ENCODE peak calls at places on chromosomes 7 and 10, in five cellular contexts. K is neuronal stem cell, Q is fibroblast of lung, U is right atrium auricular region, Y is GM12878. P is an unnamed sample. For H3K4me1, the result is how much of the 10 kb centered on the place peaks cover.

GRCh38 chr10:52774600-52775106 is 2.1 kb upstream of the MBL2 start:
- DNase-seq in Q (no peak), K (no peak), Y (no peak), U (no peak), P (no peak)

GRCh38 chr7:32670105-32670504 is 174.8 kb downstream of the AVL9 start:
- DNase-seq in Q (peak), U (no peak), Y (no peak), K (peak), P (no peak)

GRCh38 chr7:129271500-129272355 is 46.9 kb downstream of the AHCYL2 start:
- DNase-seq in Q (peak), K (no peak), Y (peak), U (no peak), P (peak)

GRCh38 chr10:97532935-97533671 is 34.4 kb downstream of the UBTD1 start:
- DNase-seq in Q (peak), U (no peak), K (no peak), Y (no peak), P (no peak)

GRCh38 chr10:46216836-46217748 is 69.7 kb upstream of the ANTXRL start:
- DNase-seq in Y (no peak), U (no peak), Q (no peak), K (no peak), P (no peak)

GRCh38 chr7:39098506-39098905 is 120.8 kb downstream of the POU6F2 start:
- DNase-seq in Q (no peak), Y (no peak), K (no peak), U (no peak), P (no peak)

GRCh38 chr7:12889391-12889790 is 202.0 kb downstream of the ARL4A start:
- DNase-seq in K (no peak), Y (no peak), Q (peak), U (no peak), P (no peak)

GRCh38 chr10:1404236-1404952 is 332.9 kb downstream of the ADARB2 start:
- DNase-seq in Q (no peak), Y (no peak), U (peak), K (no peak), P (no peak)

GRCh38 chr7:47889723-47890122 is 58.5 kb downstream of the PKD1L1 start:
- DNase-seq in Q (no peak), Y (no peak), K (no peak), U (no peak), P (no peak)

GRCh38 chr10:71856619-71857018 is 5.6 kb upstream of the PSAP start:
- DNase-seq in Q (no peak), Y (no peak), K (no peak), U (no peak), P (no peak)

GRCh38 chr7:32155712-32156111 is 85.5 kb upstream of the PDE1C start:
- DNase-seq in K (no peak), Q (peak), Y (no peak), U (no peak), P (no peak)

GRCh38 chr7:137395425-137395824 is 51.9 kb upstream of the PTN start:
- DNase-seq in K (no peak), U (no peak), Q (no peak), Y (no peak), P (no peak)

GRCh38 chr7:149637911-149638565 is 135.3 kb downstream of the ZNF467 start:
- DNase-seq in Y (no peak), K (no peak), Q (no peak), U (peak), P (no peak)

GRCh38 chr7:139490130-139490529 is 6.7 kb upstream of the KLRG2 start:
- DNase-seq in U (no peak), Q (no peak), K (no peak), Y (no peak), P (no peak)

GRCh38 chr7:156607332-156608175 is 33.0 kb upstream of the RNF32 start:
- DNase-seq in Q (peak), K (no peak), U (no peak), Y (no peak), P (no peak)

GRCh38 chr7:520503-521161 is 986 bp upstream of the PDGFA start:
- DNase-seq in K (no peak), U (no peak), Y (no peak), Q (no peak), P (no peak)

GRCh38 chr7:1948887-1949680 is 279.0 kb downstream of the ELFN1 start:
- DNase-seq in U (no peak), K (no peak), Q (no peak), Y (no peak), P (no peak)

GRCh38 chr7:50367098-50367497 is 62.6 kb downstream of the IKZF1 start:
- DNase-seq in U (no peak), Q (no peak), Y (no peak), K (no peak), P (no peak)

GRCh38 chr7:157851501-157852067 is 514.8 kb downstream of the DNAJB6 start:
- DNase-seq in Y (no peak), Q (no peak), K (peak), U (peak), P (no peak)

GRCh38 chr7:91191771-91192170 is 72.5 kb upstream of the FZD1 start:
- DNase-seq in U (no peak), Q (no peak), Y (no peak), K (no peak), P (no peak)

GRCh38 chr10:42776681-42777080 is 5.9 kb upstream of the BMS1 start:
- DNase-seq in U (no peak), Y (no peak), K (no peak), Q (no peak), P (no peak)

GRCh38 chr7:46603780-46604725 is 683.0 kb upstream of the IGFBP3 start:
- DNase-seq in U (peak), Q (peak), Y (no peak), K (no peak), P (no peak)

GRCh38 chr10:35216303-35216905 is 89.8 kb downstream of the CREM start:
- DNase-seq in Y (no peak), Q (peak), U (no peak), K (no peak), P (no peak)

GRCh38 chr7:130825819-130826218 is 91.8 kb upstream of the KLF14 start:
- DNase-seq in Q (no peak), U (no peak), K (no peak), Y (no peak), P (no peak)

DNA sequence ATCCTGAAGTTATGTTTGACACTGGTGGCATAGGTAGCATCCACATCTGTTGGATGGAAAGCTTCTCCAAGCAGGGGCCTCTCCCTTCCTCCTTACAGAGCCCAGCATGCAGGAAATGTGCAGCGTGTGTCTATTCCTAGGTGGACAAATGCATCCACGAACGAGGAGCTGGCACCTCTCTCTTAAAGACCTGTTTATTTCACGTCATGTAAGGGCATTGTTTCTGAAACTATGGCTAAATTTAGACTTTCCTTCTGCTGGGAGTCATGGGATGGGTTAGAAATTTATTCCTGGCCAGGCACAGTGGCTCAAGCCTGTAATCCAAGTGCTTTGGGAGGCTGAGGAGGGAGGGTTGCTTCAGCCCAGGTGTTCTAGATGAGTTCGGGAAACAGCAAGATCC is 208.4 kb upstream of the SVIL start:
- DNase-seq in Y (no peak), K (no peak), U (no peak), Q (no peak), P (no peak)
- H3K27ac ChIP-seq in Y (no peak), K (no peak), U (peak), Q (no peak), P (no peak)

GRCh38 chr10:15211464-15211979 is 43.0 kb upstream of the NMT2 start:
- DNase-seq in K (no peak), Q (peak), Y (no peak), U (no peak), P (no peak)
- H3K4me3 ChIP-seq in K (no peak), Q (no peak), Y (no peak), U (no peak), P (no peak)

DNA sequence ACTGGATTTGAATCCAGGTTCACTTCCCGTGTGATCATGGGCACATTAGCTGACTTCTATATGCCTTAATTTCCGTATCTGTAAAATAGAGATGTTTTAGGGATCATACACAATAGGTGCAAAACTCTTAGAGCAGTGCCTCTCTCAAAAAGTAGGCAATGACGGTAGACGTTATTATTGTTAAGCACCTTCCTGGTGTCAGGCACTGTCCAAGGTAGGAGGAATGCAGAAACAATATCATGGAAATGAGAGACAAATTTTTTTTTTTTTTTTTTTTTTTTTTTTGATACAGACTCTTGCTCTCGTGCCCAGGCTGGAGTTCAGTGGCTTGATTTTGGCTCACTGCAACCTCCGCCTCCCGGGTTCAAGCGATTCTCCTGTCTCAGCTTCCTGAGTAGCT is 8.1 kb downstream of the TMEM248 start:
- DNase-seq in Y (no peak), K (no peak), Q (no peak), U (no peak), P (no peak)
- H3K4me1 ChIP-seq in Y (under half), K (under half), Q (under half), U (under half), P (under half)

GRCh38 chr10:125113661-125114388 is 46.5 kb downstream of the CTBP2 start:
- DNase-seq in K (no peak), Y (no peak), U (no peak), Q (no peak), P (no peak)
- H3K27ac ChIP-seq in K (no peak), Y (no peak), U (peak), Q (peak), P (no peak)

GRCh38 chr10:58642283-58642682 is 129.6 kb downstream of the BICC1 start:
- DNase-seq in U (no peak), Y (no peak), Q (no peak), K (no peak), P (no peak)
- H3K4me3 ChIP-seq in U (no peak), Y (no peak), Q (no peak), K (no peak), P (no peak)

DNA sequence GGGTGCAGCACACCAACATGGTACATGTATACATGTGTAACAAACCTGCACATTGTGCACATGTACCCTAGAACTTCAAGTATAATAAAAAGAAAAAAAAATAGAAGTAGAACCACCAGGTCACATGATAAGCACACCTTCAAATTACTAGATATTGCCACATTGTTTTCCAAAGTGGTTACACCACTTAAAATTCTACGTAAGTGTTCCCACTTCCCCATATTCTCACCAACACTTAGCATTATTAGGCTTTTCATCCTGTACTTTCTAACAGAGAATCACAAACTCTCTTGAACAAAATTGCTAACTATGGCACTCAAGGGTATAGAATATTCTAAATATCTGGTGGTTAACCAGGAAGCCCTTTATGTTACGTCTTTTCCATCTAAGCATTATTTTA is 22.6 kb downstream of the SH3PXD2A start:
- DNase-seq in Y (no peak), U (no peak), K (no peak), Q (no peak), P (no peak)
- H3K4me1 ChIP-seq in Y (under half), U (under half), K (under half), Q (under half), P (under half)

GRCh38 chr10:113933894-113934532 is 79.6 kb downstream of the NHLRC2 start:
- DNase-seq in Q (no peak), U (no peak), K (no peak), Y (no peak), P (no peak)

GRCh38 chr10:113930482-113931057 is 76.1 kb downstream of the NHLRC2 start:
- DNase-seq in Q (no peak), K (no peak), U (no peak), Y (no peak), P (no peak)

GRCh38 chr10:113937258-113937657 is 82.8 kb downstream of the NHLRC2 start:
- DNase-seq in U (no peak), Y (no peak), Q (no peak), K (no peak), P (no peak)

GRCh38 chr10:113929522-113929921 is 75.1 kb downstream of the NHLRC2 start:
- DNase-seq in U (no peak), Y (no peak), K (no peak), Q (no peak), P (no peak)

GRCh38 chr10:113932854-113933253 is 78.4 kb downstream of the NHLRC2 start:
- DNase-seq in Q (no peak), K (no peak), Y (no peak), U (no peak), P (no peak)
- H3K27ac ChIP-seq in Q (no peak), K (no peak), Y (no peak), U (no peak), P (no peak)

GRCh38 chr7:147670759-147671158 is 919.8 kb upstream of the C7orf33 start:
- DNase-seq in K (no peak), Q (no peak), Y (no peak), U (no peak), P (no peak)

GRCh38 chr7:147678943-147679342 is 911.6 kb upstream of the C7orf33 start:
- DNase-seq in K (no peak), U (no peak), Q (no peak), Y (no peak), P (no peak)

DNA sequence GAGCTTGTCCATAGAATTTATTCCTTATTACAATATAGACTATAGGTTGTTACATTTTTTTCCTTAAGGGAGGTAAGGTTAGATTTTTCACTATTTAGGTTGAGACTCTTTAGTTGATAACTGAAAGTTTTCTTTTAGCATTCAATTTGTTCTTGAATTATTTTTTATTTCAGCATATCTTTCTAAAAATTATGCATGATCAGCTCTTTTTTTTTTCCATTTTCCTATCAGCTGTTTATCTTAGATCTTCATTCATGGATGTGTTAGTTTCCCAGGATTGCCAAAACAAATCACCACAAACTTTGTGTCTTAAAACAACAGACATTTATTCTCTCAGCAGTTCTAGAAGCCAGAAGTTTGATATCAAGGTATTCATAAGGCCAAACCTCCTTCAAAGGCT is 915.9 kb upstream of the C7orf33 start:
- DNase-seq in Y (no peak), U (no peak), K (no peak), Q (no peak), P (no peak)
- H3K4me3 ChIP-seq in Y (no peak), U (no peak), K (no peak), Q (no peak), P (no peak)

DNA sequence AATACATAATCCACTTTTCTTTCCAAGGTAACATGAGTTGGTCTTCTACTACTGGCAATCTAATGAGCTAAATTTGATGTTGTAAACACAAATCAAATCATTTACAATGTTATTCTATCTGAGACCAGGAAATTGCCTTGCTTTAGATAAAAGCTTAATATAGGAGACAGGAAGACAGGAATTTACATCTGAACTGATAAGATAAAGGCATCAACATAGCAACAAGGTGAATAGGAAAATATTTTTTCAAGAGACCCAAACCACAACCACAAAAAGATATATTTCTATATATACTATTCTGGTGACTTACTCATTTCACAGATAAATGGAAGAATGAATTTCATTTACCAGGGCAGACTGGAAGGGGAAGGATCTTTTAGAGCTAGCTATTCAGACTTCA is 46.3 kb upstream of the CALCR start:
- DNase-seq in Q (no peak), K (no peak), U (no peak), Y (no peak), P (no peak)
- H3K4me1 ChIP-seq in Q (under half), K (under half), U (under half), Y (under half), P (under half)